ENCODE peak calls at places on chromosomes 16 and 17, in eight cellular contexts. V is SK-N-SH, A is A549, C is fibroblast of lung, E is GM23338, I is H9, U is DND-41, L is PC-9. N is an unnamed sample.
A peak's percentile ranks its signal among the peaks of the same experiment; 100 is the strongest.

GRCh38 chr16:66135376-66135775 is 231.1 kb upstream of the CDH5 start:
- DNase-seq in V (no peak), A (no peak), C (peak; percentile 75), E (no peak), I (no peak), U (no peak), L (no peak), N (no peak)

GRCh38 chr17:17774009-17774881 is 62.5 kb downstream of the SREBF1 start:
- DNase-seq in V (no peak), A (peak; percentile 39), C (peak; percentile 45), E (peak; percentile 55), I (no peak), U (no peak), L (peak; percentile 68), N (no peak)

GRCh38 chr17:78284146-78284545 is 52.7 kb downstream of the TMEM235 start:
- DNase-seq in V (no peak), A (no peak), C (no peak), E (no peak), I (no peak), U (no peak), L (no peak), N (no peak)

GRCh38 chr17:82865996-82866395 is 26.2 kb upstream of the ZNF750 start:
- DNase-seq in V (no peak), A (no peak), C (no peak), E (no peak), I (no peak), U (peak; percentile 61), L (no peak), N (no peak)

GRCh38 chr17:72539981-72540897 is 419.4 kb downstream of the SOX9 start:
- DNase-seq in V (peak; percentile 99), A (peak; percentile 86), C (peak; percentile 67), E (peak; percentile 71), I (peak; percentile 91), U (peak; percentile 59), L (peak; percentile 45), N (peak; percentile 89)

GRCh38 chr16:86876499-86876898 is 298.1 kb downstream of the FOXL1 start:
- DNase-seq in V (no peak), A (no peak), C (no peak), E (no peak), I (no peak), U (no peak), L (no peak), N (no peak)

GRCh38 chr16:11140867-11141266 is 115.1 kb downstream of the SOCS1 start:
- DNase-seq in V (no peak), A (no peak), C (no peak), E (no peak), I (peak; percentile 21), U (no peak), L (no peak), N (no peak)

GRCh38 chr16:87581867-87582220 is 20.5 kb upstream of the JPH3 start:
- DNase-seq in V (peak; percentile 58), A (peak; percentile 95), C (peak; percentile 98), E (no peak), I (no peak), U (no peak), L (peak; percentile 79), N (no peak)

GRCh38 chr16:12124742-12125141 is 148.2 kb downstream of the SNX29 start:
- DNase-seq in V (no peak), A (no peak), C (no peak), E (no peak), I (no peak), U (no peak), L (no peak), N (no peak)

GRCh38 chr17:42016952-42017865 is at the start of gene DNAJC7:
- DNase-seq in V (peak; percentile 94), A (peak; percentile 98), C (peak; percentile 90), E (peak; percentile 97), I (peak; percentile 96), U (peak; percentile 93), L (peak; percentile 80), N (peak; percentile 97)

GRCh38 chr17:47686276-47686635 is 7.7 kb upstream of the TBKBP1 start:
- DNase-seq in V (no peak), A (no peak), C (peak; percentile 65), E (no peak), I (no peak), U (no peak), L (peak; percentile 56), N (no peak)

GRCh38 chr16:5736209-5736608 is 638.6 kb upstream of the EEF2KMT start:
- DNase-seq in V (no peak), A (no peak), C (no peak), E (no peak), I (no peak), U (no peak), L (no peak), N (no peak)

GRCh38 chr16:10871157-10871991 is 5.6 kb upstream of the CIITA start:
- DNase-seq in V (no peak), A (no peak), C (peak; percentile 96), E (no peak), I (no peak), U (no peak), L (peak; percentile 64), N (no peak)

GRCh38 chr16:54484700-54485099 is 198.1 kb upstream of the IRX3 start:
- DNase-seq in V (no peak), A (no peak), C (no peak), E (no peak), I (no peak), U (no peak), L (no peak), N (no peak)

GRCh38 chr16:77721752-77722314 is 481 bp upstream of the NUDT7 start:
- DNase-seq in V (no peak), A (no peak), C (no peak), E (no peak), I (no peak), U (no peak), L (no peak), N (peak; percentile 4)

GRCh38 chr16:81846105-81846504 is 67.0 kb downstream of the PLCG2 start:
- DNase-seq in V (no peak), A (no peak), C (no peak), E (no peak), I (no peak), U (no peak), L (peak; percentile 67), N (no peak)

GRCh38 chr16:64356267-64356666 is 765.6 kb downstream of the CDH11 start:
- DNase-seq in V (no peak), A (no peak), C (peak; percentile 89), E (no peak), I (no peak), U (no peak), L (no peak), N (no peak)

GRCh38 chr16:30893082-30893743 is 664 bp downstream of the BCL7C start:
- DNase-seq in V (peak; percentile 63), A (no peak), C (no peak), E (peak; percentile 71), I (no peak), U (peak; percentile 38), L (no peak), N (peak; percentile 49)

GRCh38 chr17:80991645-80992076 is at the start of gene CHMP6:
- DNase-seq in V (peak; percentile 99), A (peak; percentile 85), C (peak; percentile 80), E (peak; percentile 82), I (peak; percentile 77), U (peak; percentile 72), L (peak; percentile 37), N (peak; percentile 89)

GRCh38 chr16:89384282-89384681 is 106.1 kb downstream of the ANKRD11 start:
- DNase-seq in V (no peak), A (no peak), C (no peak), E (no peak), I (no peak), U (no peak), L (no peak), N (no peak)

GRCh38 chr17:72730091-72730490 is 362.4 kb downstream of the SLC39A11 start:
- DNase-seq in V (no peak), A (no peak), C (peak; percentile 52), E (no peak), I (no peak), U (no peak), L (no peak), N (no peak)

DNA sequence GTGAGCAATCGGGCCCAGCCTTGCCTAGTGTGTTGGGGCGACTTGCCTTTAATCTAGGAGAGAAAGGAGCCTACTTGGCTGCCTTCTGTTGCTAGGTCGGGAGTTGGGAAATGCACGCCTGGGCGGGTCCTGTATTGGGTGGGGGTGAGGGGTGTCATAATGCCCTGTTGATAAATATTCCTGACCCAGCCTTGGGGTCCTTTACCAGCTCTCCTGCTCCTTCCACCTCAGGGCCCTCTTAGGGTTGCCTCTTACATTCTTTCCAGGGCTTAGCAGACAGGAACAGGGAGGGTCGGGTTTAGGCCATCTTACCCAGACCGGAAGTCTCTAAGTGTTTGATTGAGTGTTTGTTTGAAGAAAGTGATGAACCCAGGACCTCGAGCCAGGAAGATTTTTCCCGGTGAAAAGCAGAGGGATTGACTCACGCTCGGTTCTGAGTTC is 112.9 kb downstream of the SEC14L1 start:
- DNase-seq in V (no peak), A (no peak), C (peak; percentile 73), E (peak; percentile 35), I (peak; percentile 44), U (no peak), L (peak; percentile 66), N (no peak)
- H3K4me2 ChIP-seq in V (no peak overlapping the region), A (peak overlapping the region; percentile 46), C (peak overlapping the region; percentile 56), E (no peak overlapping the region), I (no peak overlapping the region), U (no peak overlapping the region), L (peak overlapping the region; percentile 91), N (no peak overlapping the region)

GRCh38 chr16:55534773-55535172 is 25.9 kb downstream of the LPCAT2 start:
- DNase-seq in V (no peak), A (no peak), C (no peak), E (no peak), I (no peak), U (no peak), L (no peak), N (no peak)
- H3K4me2 ChIP-seq in V (no peak overlapping the region), A (no peak overlapping the region), C (no peak overlapping the region), E (no peak overlapping the region), I (no peak overlapping the region), U (no peak overlapping the region), L (no peak overlapping the region), N (no peak overlapping the region)

GRCh38 chr17:5508855-5509254 is 22.5 kb downstream of the MIS12 start:
- DNase-seq in V (no peak), A (no peak), C (peak; percentile 88), E (peak; percentile 84), I (peak; percentile 77), U (no peak), L (no peak), N (peak; percentile 86)
- H3K4me2 ChIP-seq in V (no peak overlapping the region), A (no peak overlapping the region), C (no peak overlapping the region), E (no peak overlapping the region), I (no peak overlapping the region), U (no peak overlapping the region), L (no peak overlapping the region), N (peak overlapping the region; percentile 48)

DNA sequence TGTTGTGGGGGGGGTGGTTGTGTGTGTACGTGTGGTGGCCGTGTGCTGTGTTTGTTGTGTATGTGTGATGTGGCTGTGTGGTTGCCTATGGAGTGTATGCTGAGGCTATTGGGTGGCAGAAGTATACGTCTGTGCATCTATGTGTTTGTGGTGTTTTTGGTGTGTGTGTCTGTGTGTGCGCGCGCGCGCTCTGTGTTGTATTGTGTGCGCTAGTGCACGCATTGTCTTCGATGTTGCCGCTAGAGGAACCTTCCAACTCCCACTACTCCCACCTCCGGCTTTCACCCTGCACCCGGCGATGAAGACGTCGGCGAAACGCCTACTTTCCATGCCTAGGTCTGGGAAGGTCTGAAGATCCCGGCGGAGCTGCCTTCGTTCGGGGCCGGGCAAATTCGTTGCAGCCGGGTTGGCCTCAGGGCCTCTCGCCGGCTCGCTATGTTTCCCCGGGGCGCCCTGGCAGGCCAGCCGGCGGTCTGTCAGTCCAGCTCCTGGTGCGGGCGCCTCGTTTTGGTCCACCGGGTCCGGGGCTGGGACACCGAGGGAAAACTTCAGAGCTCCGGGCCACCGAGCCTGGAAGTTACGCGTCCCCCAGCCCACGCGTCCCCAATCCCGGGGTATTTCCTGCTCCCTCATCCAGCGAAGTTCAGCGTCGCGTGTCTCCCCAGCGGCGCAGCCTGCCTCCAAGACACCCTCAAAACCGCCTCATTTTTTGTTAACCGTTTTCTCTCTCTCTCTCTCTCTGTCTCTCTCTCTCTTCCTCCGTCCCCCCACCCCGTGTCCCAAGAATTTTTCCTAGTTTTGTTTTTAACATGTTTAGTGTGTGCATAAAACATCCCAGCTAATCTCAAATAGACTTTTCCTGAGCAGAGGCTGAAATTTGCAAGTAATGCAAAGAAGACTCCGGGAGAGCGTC is 5.1 kb upstream of the DLX4 start:
- DNase-seq in V (no peak), A (no peak), C (no peak), E (peak; percentile 72), I (peak; percentile 69), U (no peak), L (no peak), N (peak; percentile 69)
- H3K4me2 ChIP-seq in V (peak overlapping the region; percentile 9), A (no peak overlapping the region), C (no peak overlapping the region), E (peak overlapping the region; percentile 79), I (peak overlapping the region; percentile 37), U (no peak overlapping the region), L (no peak overlapping the region), N (peak overlapping the region; percentile 76)